ENCODE peak calls at places on chromosomes 5 and 9, in four cellular contexts. One of them, this sample, is unnamed.
A peak's percentile ranks its signal among the peaks of the same experiment; 100 is the strongest.

GRCh38 chr5:104363567-104363966 is 801.0 kb upstream of the NUDT12 start:
- DNase-seq in PC-3: no peak
- DNase-seq in mesothelial cell of epicardium: no peak
- DNase-seq in hepatocyte: no peak
- DNase-seq in this sample: no peak

GRCh38 chr9:127569819-127570401 is 42.2 kb upstream of the STXBP1 start:
- DNase-seq in PC-3: peak; percentile 61
- DNase-seq in mesothelial cell of epicardium: no peak
- DNase-seq in hepatocyte: no peak
- DNase-seq in this sample: no peak

GRCh38 chr5:146388418-146388817 is 49.8 kb downstream of the POU4F3 start:
- DNase-seq in PC-3: peak; percentile 28
- DNase-seq in mesothelial cell of epicardium: no peak
- DNase-seq in hepatocyte: no peak
- DNase-seq in this sample: no peak

GRCh38 chr9:109117856-109118801 is 1.6 kb downstream of the TMEM245 start:
- DNase-seq in PC-3: peak; percentile 88
- DNase-seq in hepatocyte: peak; percentile 73
- DNase-seq in mesothelial cell of epicardium: no peak
- DNase-seq in this sample: no peak

GRCh38 chr5:94407023-94407422 is 211.4 kb downstream of the KIAA0825 start:
- DNase-seq in hepatocyte: peak; percentile 7
- DNase-seq in PC-3: peak; percentile 32
- DNase-seq in mesothelial cell of epicardium: no peak
- DNase-seq in this sample: no peak

GRCh38 chr5:80010754-80011392 is 19.8 kb upstream of the MTX3 start:
- DNase-seq in PC-3: no peak
- DNase-seq in hepatocyte: no peak
- DNase-seq in mesothelial cell of epicardium: no peak
- DNase-seq in this sample: no peak

GRCh38 chr5:132130918-132131715 is 57.5 kb downstream of the CSF2 start:
- DNase-seq in hepatocyte: no peak
- DNase-seq in mesothelial cell of epicardium: no peak
- DNase-seq in PC-3: no peak
- DNase-seq in this sample: no peak

GRCh38 chr9:137044502-137045177 is 1.3 kb downstream of the NPDC1 start:
- DNase-seq in PC-3: peak; percentile 45
- DNase-seq in hepatocyte: no peak
- DNase-seq in mesothelial cell of epicardium: no peak
- DNase-seq in this sample: no peak

GRCh38 chr9:96491880-96492525 is 42.0 kb downstream of the HABP4 start:
- DNase-seq in PC-3: no peak
- DNase-seq in hepatocyte: no peak
- DNase-seq in mesothelial cell of epicardium: no peak
- DNase-seq in this sample: no peak

GRCh38 chr9:74497750-74498615 is 848 bp downstream of the RORB start:
- DNase-seq in mesothelial cell of epicardium: peak; percentile 44
- DNase-seq in hepatocyte: peak; percentile 29
- DNase-seq in PC-3: no peak
- DNase-seq in this sample: no peak

GRCh38 chr5:139078345-139078744 is 119.8 kb downstream of the SIL1 start:
- DNase-seq in hepatocyte: no peak
- DNase-seq in PC-3: no peak
- DNase-seq in mesothelial cell of epicardium: no peak
- DNase-seq in this sample: no peak

GRCh38 chr5:95392593-95393182 is 1.5 kb downstream of the FAM81B start:
- DNase-seq in mesothelial cell of epicardium: no peak
- DNase-seq in hepatocyte: peak; percentile 54
- DNase-seq in PC-3: peak; percentile 39
- DNase-seq in this sample: no peak

GRCh38 chr9:107213561-107214028 is 69.5 kb upstream of the RAD23B start:
- DNase-seq in PC-3: peak; percentile 70
- DNase-seq in hepatocyte: peak; percentile 55
- DNase-seq in mesothelial cell of epicardium: no peak
- DNase-seq in this sample: no peak

GRCh38 chr5:89698028-89698427 is 711.5 kb downstream of the CETN3 start:
- DNase-seq in PC-3: no peak
- DNase-seq in mesothelial cell of epicardium: no peak
- DNase-seq in hepatocyte: no peak
- DNase-seq in this sample: no peak

GRCh38 chr5:6760636-6761035 is 47.4 kb downstream of the TENT4A start:
- DNase-seq in mesothelial cell of epicardium: no peak
- DNase-seq in hepatocyte: no peak
- DNase-seq in PC-3: no peak
- DNase-seq in this sample: no peak

GRCh38 chr9:116494815-116495634 is 192.1 kb upstream of the TRIM32 start:
- DNase-seq in PC-3: peak; percentile 46
- DNase-seq in mesothelial cell of epicardium: no peak
- DNase-seq in hepatocyte: peak; percentile 49
- DNase-seq in this sample: no peak

GRCh38 chr9:99118782-99119466 is 14.0 kb downstream of the TGFBR1 start:
- DNase-seq in hepatocyte: no peak
- DNase-seq in PC-3: no peak
- DNase-seq in mesothelial cell of epicardium: no peak
- DNase-seq in this sample: no peak

GRCh38 chr5:64635056-64635686 is 55.1 kb upstream of the SHISAL2B start:
- DNase-seq in PC-3: peak; percentile 54
- DNase-seq in hepatocyte: peak; percentile 34
- DNase-seq in mesothelial cell of epicardium: no peak
- DNase-seq in this sample: no peak

GRCh38 chr5:67176931-67177330 is 19.7 kb downstream of the CD180 start:
- DNase-seq in hepatocyte: no peak
- DNase-seq in PC-3: no peak
- DNase-seq in mesothelial cell of epicardium: no peak
- DNase-seq in this sample: no peak

DNA sequence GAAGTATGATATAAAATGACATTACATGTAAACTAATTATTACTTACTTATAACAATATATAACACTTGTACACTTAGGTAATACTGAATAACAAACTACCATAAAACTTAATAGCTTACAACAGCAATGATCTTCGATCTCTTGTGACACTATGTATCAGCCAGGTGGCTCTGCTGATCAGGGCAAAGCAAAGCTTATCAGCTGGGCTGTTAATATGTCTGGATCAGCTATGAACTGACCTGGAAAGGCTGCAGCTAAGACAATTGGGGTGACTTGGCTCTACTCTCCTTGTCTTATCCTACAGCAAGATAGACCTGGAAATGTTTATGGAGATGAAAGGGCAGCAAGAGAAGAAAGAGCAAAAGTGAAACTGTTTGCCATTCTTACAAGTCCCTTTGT is 511.3 kb downstream of the TLR4 start:
- DNase-seq in hepatocyte: peak; percentile 30
- DNase-seq in PC-3: no peak
- DNase-seq in mesothelial cell of epicardium: no peak
- DNase-seq in this sample: no peak
- TF ChIP-seq CTCF in hepatocyte: peak; percentile 25
- TF ChIP-seq CTCF in PC-3: no peak
- TF ChIP-seq CTCF in mesothelial cell of epicardium: no peak
- TF ChIP-seq CTCF in this sample: no peak

GRCh38 chr9:101566904-101567724 is 27.7 kb downstream of the PPP3R2 start:
- DNase-seq in PC-3: peak; percentile 59
- DNase-seq in hepatocyte: peak; percentile 29
- DNase-seq in mesothelial cell of epicardium: no peak
- DNase-seq in this sample: no peak
- TF ChIP-seq CTCF in PC-3: peak; percentile 68
- TF ChIP-seq CTCF in hepatocyte: peak; percentile 44
- TF ChIP-seq CTCF in mesothelial cell of epicardium: peak; percentile 33
- TF ChIP-seq CTCF in this sample: peak; percentile 61

DNA sequence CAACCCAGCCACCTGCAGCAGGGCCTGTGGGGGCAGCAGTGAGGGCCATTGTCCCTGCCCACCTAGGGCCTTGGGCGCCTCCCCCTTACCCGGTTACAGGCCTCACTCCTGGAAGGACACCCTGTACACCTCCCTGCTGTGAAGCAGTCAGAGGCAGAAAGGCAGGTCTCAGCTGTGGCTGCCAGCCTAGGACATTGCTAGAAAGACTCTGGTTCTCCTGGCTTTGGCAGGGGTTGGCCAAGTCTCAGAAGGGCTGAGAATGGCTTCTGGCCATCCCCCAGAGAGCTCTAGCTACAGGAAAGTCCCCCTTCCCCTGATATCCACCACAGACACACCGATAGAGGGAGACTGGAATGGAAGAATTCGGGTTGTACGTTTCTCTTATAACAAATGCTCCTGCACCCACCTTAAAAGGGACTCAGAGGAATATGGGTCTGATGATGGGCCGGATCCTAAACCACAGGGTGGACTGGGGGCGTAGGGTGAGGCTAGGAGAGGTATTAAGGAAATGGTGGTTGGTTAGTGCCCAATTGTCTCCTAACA is 2.4 kb downstream of the DNAJB5 start:
- DNase-seq in PC-3: peak; percentile 20
- DNase-seq in mesothelial cell of epicardium: no peak
- DNase-seq in hepatocyte: peak; percentile 62
- DNase-seq in this sample: no peak
- TF ChIP-seq CTCF in PC-3: no peak
- TF ChIP-seq CTCF in mesothelial cell of epicardium: no peak
- TF ChIP-seq CTCF in hepatocyte: peak; percentile 11
- TF ChIP-seq CTCF in this sample: no peak

GRCh38 chr5:174572591-174572990 is 151.8 kb upstream of the MSX2 start:
- DNase-seq in mesothelial cell of epicardium: no peak
- DNase-seq in hepatocyte: no peak
- DNase-seq in PC-3: no peak
- DNase-seq in this sample: no peak

GRCh38 chr5:174575043-174575442 is 149.3 kb upstream of the MSX2 start:
- DNase-seq in PC-3: no peak
- DNase-seq in mesothelial cell of epicardium: no peak
- DNase-seq in hepatocyte: no peak
- DNase-seq in this sample: no peak

GRCh38 chr5:174570662-174571061 is 153.7 kb upstream of the MSX2 start:
- DNase-seq in hepatocyte: no peak
- DNase-seq in mesothelial cell of epicardium: no peak
- DNase-seq in PC-3: no peak
- DNase-seq in this sample: no peak

GRCh38 chr5:174573210-174574014 is 151.0 kb upstream of the MSX2 start:
- DNase-seq in mesothelial cell of epicardium: no peak
- DNase-seq in hepatocyte: no peak
- DNase-seq in PC-3: no peak
- DNase-seq in this sample: no peak

DNA sequence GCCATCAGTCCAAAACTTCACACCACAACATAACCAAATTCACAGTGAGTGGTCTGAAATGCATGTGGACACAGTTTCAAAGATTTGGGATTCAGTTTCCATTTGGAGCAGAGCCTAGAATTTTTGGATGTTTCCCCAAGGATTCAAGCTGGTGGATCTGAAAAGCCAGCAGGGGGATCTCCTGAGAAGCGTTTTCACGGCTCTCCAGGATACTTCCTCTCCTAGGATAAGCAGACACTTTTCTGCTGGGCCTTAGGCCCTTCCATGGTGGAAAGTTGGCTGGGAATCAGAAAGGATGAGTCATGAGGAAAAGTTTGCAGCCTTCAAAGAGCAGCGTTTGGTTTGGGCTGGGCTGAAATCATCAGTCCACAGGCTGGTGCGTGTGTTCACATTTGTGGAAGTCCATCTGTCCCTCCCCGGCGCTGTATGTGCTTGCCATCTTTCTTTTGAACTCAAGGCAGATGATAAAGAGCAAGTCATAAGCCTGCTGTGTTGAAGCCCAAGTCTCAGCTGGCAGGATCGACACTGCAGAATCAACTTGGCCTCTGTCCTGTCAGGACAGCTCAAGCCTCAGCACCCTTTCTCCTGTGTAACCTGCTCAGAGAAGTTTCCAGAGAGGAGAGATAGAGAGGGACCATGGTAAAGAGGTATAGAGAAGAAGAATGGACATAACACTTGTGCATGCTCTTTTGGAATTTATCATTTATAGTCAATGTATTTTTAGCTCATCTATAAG is 152.6 kb upstream of the MSX2 start:
- DNase-seq in mesothelial cell of epicardium: peak; percentile 58
- DNase-seq in PC-3: peak; percentile 91
- DNase-seq in hepatocyte: peak; percentile 92
- DNase-seq in this sample: peak; percentile 90
- TF ChIP-seq CTCF in mesothelial cell of epicardium: no peak
- TF ChIP-seq CTCF in PC-3: peak; percentile 53
- TF ChIP-seq CTCF in hepatocyte: peak; percentile 50
- TF ChIP-seq CTCF in this sample: peak; percentile 63

DNA sequence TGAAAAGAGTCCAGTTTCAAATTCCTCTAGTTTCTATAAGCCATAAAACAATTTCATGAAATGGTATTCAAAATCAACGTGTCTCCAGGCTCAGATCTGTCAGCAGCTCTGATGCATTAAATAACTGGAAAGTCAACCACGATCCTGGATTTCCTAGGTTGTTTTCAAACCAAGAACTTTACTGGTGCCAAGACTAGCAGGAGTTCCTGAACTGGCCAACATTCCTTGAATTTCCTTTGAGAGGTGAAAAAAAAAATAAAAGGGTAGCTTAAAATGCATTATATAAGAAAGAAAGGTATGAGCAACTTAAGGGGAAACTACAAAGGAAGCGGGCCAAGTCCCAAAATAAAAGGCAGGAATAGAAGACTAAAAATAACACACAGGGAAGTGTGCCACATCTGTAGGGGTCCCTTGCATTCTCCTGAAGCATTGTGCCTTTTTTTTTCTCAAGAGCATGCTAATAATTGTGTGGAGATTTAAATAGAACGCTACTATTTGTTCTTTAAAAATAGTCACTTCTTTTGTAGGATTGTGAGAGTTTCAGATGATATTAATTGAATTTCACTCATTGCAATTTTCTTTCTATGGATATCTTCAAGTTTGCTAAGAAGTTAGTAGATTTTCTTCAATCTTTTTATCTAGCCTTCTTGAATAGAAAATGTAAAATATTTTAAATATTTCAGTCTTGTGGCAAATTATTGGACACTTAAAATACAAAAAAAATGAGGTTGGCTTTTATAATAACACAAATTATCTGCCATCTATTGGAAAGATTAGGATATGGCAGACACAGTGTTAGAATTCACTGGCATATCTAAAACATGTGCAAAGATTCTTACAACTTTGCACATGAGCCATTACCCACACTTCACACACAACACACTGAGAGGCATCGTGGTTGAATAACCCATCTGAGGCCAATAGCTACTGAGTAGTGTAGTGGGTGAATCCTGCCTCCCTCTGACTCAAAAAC is 15.3 kb downstream of the ESM1 start:
- DNase-seq in hepatocyte: no peak
- DNase-seq in mesothelial cell of epicardium: no peak
- DNase-seq in PC-3: no peak
- DNase-seq in this sample: no peak
- TF ChIP-seq CTCF in hepatocyte: no peak
- TF ChIP-seq CTCF in mesothelial cell of epicardium: no peak
- TF ChIP-seq CTCF in PC-3: no peak
- TF ChIP-seq CTCF in this sample: peak; percentile 18

GRCh38 chr5:150070277-150070638 is 16.1 kb downstream of the CSF1R start:
- DNase-seq in hepatocyte: no peak
- DNase-seq in mesothelial cell of epicardium: no peak
- DNase-seq in PC-3: no peak
- DNase-seq in this sample: no peak
- TF ChIP-seq CTCF in hepatocyte: no peak
- TF ChIP-seq CTCF in mesothelial cell of epicardium: no peak
- TF ChIP-seq CTCF in PC-3: no peak
- TF ChIP-seq CTCF in this sample: no peak

GRCh38 chr5:82364497-82364896 is 86.3 kb upstream of the RPS23 start:
- DNase-seq in mesothelial cell of epicardium: no peak
- DNase-seq in hepatocyte: peak; percentile 67
- DNase-seq in PC-3: peak; percentile 66
- DNase-seq in this sample: no peak
- TF ChIP-seq CTCF in mesothelial cell of epicardium: no peak
- TF ChIP-seq CTCF in hepatocyte: peak; percentile 65
- TF ChIP-seq CTCF in PC-3: peak; percentile 61
- TF ChIP-seq CTCF in this sample: peak; percentile 75

This sample was measured in osteocyte.